ENCODE peak calls at places on chromosomes 1 and 21, in six cellular contexts. O is SK-N-SH, Q is HCT116, F is Panc1, A is endothelial cell of umbilical vein, C is sigmoid colon. K is an unnamed sample.

GRCh38 chr21:44858291-44858690 is 15.2 kb downstream of the PTTG1IP start:
- DNase-seq in O (no peak), Q (no peak), F (no peak), A (no peak), C (no peak), K (no peak)

GRCh38 chr21:25307489-25307888 is 299.8 kb downstream of the MRPL39 start:
- DNase-seq in O (no peak), Q (no peak), F (no peak), A (no peak), C (no peak), K (no peak)

GRCh38 chr1:248183996-248184395 is 9.4 kb downstream of the OR2M2 start:
- DNase-seq in O (no peak), Q (no peak), F (no peak), A (no peak), C (no peak), K (no peak)

GRCh38 chr1:9145714-9146113 is 16.8 kb upstream of the GPR157 start:
- DNase-seq in O (no peak), Q (no peak), F (no peak), A (no peak), C (no peak), K (no peak)

GRCh38 chr1:30756545-30757195 is 904 bp downstream of the LAPTM5 start:
- DNase-seq in O (no peak), Q (no peak), F (peak; percentile 20), A (peak; percentile 49), C (peak; percentile 84), K (peak; percentile 93)

GRCh38 chr1:222940903-222941302 is 126.1 kb downstream of the DISP1 start:
- DNase-seq in O (no peak), Q (no peak), F (no peak), A (no peak), C (no peak), K (no peak)

GRCh38 chr1:183470147-183470960 is 1.9 kb upstream of the SMG7 start:
- DNase-seq in O (peak; percentile 72), Q (peak; percentile 63), F (peak; percentile 53), A (peak; percentile 79), C (peak; percentile 92), K (peak; percentile 95)

GRCh38 chr1:185401019-185401418 is 84.0 kb upstream of the IVNS1ABP start:
- DNase-seq in O (no peak), Q (no peak), F (no peak), A (no peak), C (no peak), K (no peak)

GRCh38 chr1:160539896-160540858 is 17.1 kb upstream of the SLAMF6 start:
- DNase-seq in O (no peak), Q (no peak), F (no peak), A (peak; percentile 56), C (no peak), K (no peak)

GRCh38 chr1:51329443-51330325 is 678 bp downstream of the TTC39A start:
- DNase-seq in O (peak; percentile 33), Q (no peak), F (no peak), A (no peak), C (peak; percentile 46), K (no peak)

GRCh38 chr21:42975886-42976608 is 1.7 kb downstream of the PKNOX1 start:
- DNase-seq in O (no peak), Q (no peak), F (no peak), A (no peak), C (no peak), K (no peak)

GRCh38 chr1:240612811-240613210 is 856 bp upstream of the GREM2 start:
- DNase-seq in O (no peak), Q (no peak), F (no peak), A (no peak), C (no peak), K (no peak)

GRCh38 chr1:36781098-36781497 is 253.2 kb downstream of the GRIK3 start:
- DNase-seq in O (no peak), Q (no peak), F (no peak), A (no peak), C (no peak), K (no peak)

GRCh38 chr1:230702934-230703678 is 10.8 kb downstream of the AGT start:
- DNase-seq in O (no peak), Q (no peak), F (no peak), A (no peak), C (no peak), K (peak; percentile 84)

GRCh38 chr21:19759836-19760235 is 1238.4 kb upstream of the NCAM2 start:
- DNase-seq in O (no peak), Q (no peak), F (no peak), A (no peak), C (no peak), K (no peak)

GRCh38 chr1:217402301-217402700 is 228.6 kb downstream of the GPATCH2 start:
- DNase-seq in O (no peak), Q (no peak), F (no peak), A (no peak), C (no peak), K (no peak)

GRCh38 chr1:217403321-217403720 is 227.6 kb downstream of the GPATCH2 start:
- DNase-seq in O (no peak), Q (no peak), F (no peak), A (no peak), C (no peak), K (no peak)

GRCh38 chr1:217407426-217407825 is 223.5 kb downstream of the GPATCH2 start:
- DNase-seq in O (peak; percentile 65), Q (no peak), F (no peak), A (no peak), C (no peak), K (no peak)
- H3K4me1 ChIP-seq in O (peaks cover 8% of the 10 kb centered on the region), Q (no peaks in the 10 kb centered on the region), F (no peaks in the 10 kb centered on the region), A (no peaks in the 10 kb centered on the region), C (no peaks in the 10 kb centered on the region), K (no peaks in the 10 kb centered on the region)

GRCh38 chr1:24526045-24526444 is 23.4 kb downstream of the RCAN3 start:
- DNase-seq in O (no peak), Q (no peak), F (no peak), A (no peak), C (no peak), K (no peak)

GRCh38 chr1:24525606-24526005 is 23.0 kb downstream of the RCAN3 start:
- DNase-seq in O (no peak), Q (no peak), F (no peak), A (no peak), C (no peak), K (no peak)

GRCh38 chr1:24526940-24527542 is 24.4 kb downstream of the RCAN3 start:
- DNase-seq in O (peak; percentile 41), Q (peak; percentile 16), F (no peak), A (peak; percentile 23), C (no peak), K (no peak)
- TF ChIP-seq CTCF in O (peak; percentile 69), Q (peak; percentile 52), F (peak; percentile 83), A (peak; percentile 53), C (peak; percentile 23), K (peak; percentile 29)

GRCh38 chr1:156295391-156295947 is at the start of gene GLMP:
- DNase-seq in O (peak; percentile 82), Q (peak; percentile 37), F (no peak), A (peak; percentile 66), C (peak; percentile 87), K (no peak)

GRCh38 chr1:156293098-156293434 is 2.4 kb downstream of the GLMP start:
- DNase-seq in O (no peak), Q (no peak), F (no peak), A (no peak), C (no peak), K (no peak)

GRCh38 chr1:156293895-156294294 is 1.6 kb downstream of the GLMP start:
- DNase-seq in O (no peak), Q (no peak), F (no peak), A (no peak), C (no peak), K (no peak)

GRCh38 chr1:156289857-156290256 is 5.6 kb downstream of the GLMP start:
- DNase-seq in O (no peak), Q (no peak), F (no peak), A (no peak), C (no peak), K (no peak)

GRCh38 chr1:156291226-156292061 is 4.0 kb downstream of the GLMP start:
- DNase-seq in O (peak; percentile 86), Q (no peak), F (peak; percentile 48), A (peak; percentile 89), C (peak; percentile 95), K (peak; percentile 96)
- TF ChIP-seq POLR2AphosphoS5 in O (no peak), Q (no peak), F (peak; percentile 65), A (peak; percentile 72), C (peak; percentile 67), K (peak; percentile 80)

GRCh38 chr1:110638556-110638955 is 32.4 kb upstream of the KCNA2 start:
- DNase-seq in O (no peak), Q (no peak), F (no peak), A (no peak), C (no peak), K (no peak)
- H3K4me1 ChIP-seq in O (no peaks in the 10 kb centered on the region), Q (no peaks in the 10 kb centered on the region), F (no peaks in the 10 kb centered on the region), A (no peaks in the 10 kb centered on the region), C (peaks cover 15% of the 10 kb centered on the region), K (peaks cover 18% of the 10 kb centered on the region)

K was measured in esophagus muscularis mucosa.